ENCODE peak calls at places on chromosomes 4 and X, in nine cellular contexts. U, A, G, I, V, R, C, E and N are unnamed samples.
A peak's percentile ranks its signal among the peaks of the same experiment; 100 is the strongest.

GRCh38 chr4:11537846-11538245 is 109.2 kb upstream of the HS3ST1 start:
- DNase-seq in R (no peak), A (no peak), U (no peak), G (no peak), I (no peak), V (no peak), C (no peak), E (no peak), N (no peak)

GRCh38 chr4:66785479-66785878 is 759.8 kb downstream of the CENPC start:
- DNase-seq in I (no peak), G (no peak), E (no peak), U (no peak), C (no peak), A (no peak), R (no peak), V (no peak), N (no peak)

GRCh38 chr4:190020790-190021717 is 6.0 kb downstream of the FRG2 start:
- DNase-seq in E (peak; percentile 88), I (no peak), R (peak; percentile 71), V (no peak), A (no peak), U (no peak), C (no peak), G (no peak), N (no peak)

GRCh38 chr4:152896819-152897218 is 39.3 kb upstream of the FHDC1 start:
- DNase-seq in A (no peak), V (no peak), E (no peak), C (no peak), R (no peak), U (no peak), G (no peak), I (no peak), N (no peak)

GRCh38 chrX:74506310-74507115 is 85.2 kb downstream of the SLC16A2 start:
- DNase-seq in E (no peak), C (no peak), A (no peak), R (no peak), U (no peak), I (no peak), G (no peak), V (no peak), N (no peak)

GRCh38 chrX:1178580-1179057 is 33.8 kb downstream of the CRLF2 start:
- DNase-seq in I (no peak), G (no peak), C (no peak), U (no peak), V (no peak), R (no peak), E (no peak), A (no peak), N (no peak)

GRCh38 chr4:176611351-176611750 is 181.4 kb downstream of the VEGFC start:
- DNase-seq in A (no peak), U (no peak), G (no peak), V (no peak), I (no peak), R (no peak), C (no peak), E (no peak), N (no peak)

GRCh38 chrX:39318497-39319343 is 517.5 kb downstream of the MID1IP1 start:
- DNase-seq in V (no peak), I (no peak), U (no peak), A (no peak), G (no peak), C (no peak), E (no peak), R (no peak), N (no peak)

GRCh38 chr4:53478671-53479456 is 101.4 kb downstream of the FIP1L1 start:
- DNase-seq in V (no peak), R (peak; percentile 32), C (no peak), I (peak; percentile 53), G (no peak), E (no peak), U (no peak), A (no peak), N (no peak)

GRCh38 chr4:67573193-67573592 is 14.7 kb downstream of the STAP1 start:
- DNase-seq in I (no peak), R (no peak), V (no peak), U (no peak), G (no peak), E (no peak), A (no peak), C (no peak), N (no peak)

GRCh38 chr4:183763990-183764754 is 105.1 kb downstream of the TRAPPC11 start:
- DNase-seq in V (no peak), C (no peak), A (no peak), U (no peak), I (no peak), E (no peak), G (no peak), R (no peak), N (no peak)

GRCh38 chr4:102843273-102843672 is 15.9 kb upstream of the UBE2D3 start:
- DNase-seq in E (no peak), V (no peak), U (no peak), G (no peak), C (no peak), R (no peak), I (no peak), A (no peak), N (no peak)

GRCh38 chr4:173932701-173933100 is 350.8 kb downstream of the FBXO8 start:
- DNase-seq in U (no peak), V (no peak), G (no peak), A (no peak), C (no peak), I (no peak), R (no peak), E (no peak), N (no peak)

GRCh38 chr4:92615049-92615448 is 311.3 kb downstream of the GRID2 start:
- DNase-seq in U (no peak), V (no peak), A (no peak), G (no peak), C (no peak), E (no peak), I (no peak), R (no peak), N (no peak)

GRCh38 chr4:37219251-37219650 is 25.3 kb upstream of the NWD2 start:
- DNase-seq in R (no peak), C (no peak), E (no peak), U (no peak), G (no peak), I (no peak), A (no peak), V (no peak), N (no peak)

GRCh38 chr4:76704133-76704881 is 193.6 kb downstream of the SOWAHB start:
- DNase-seq in V (no peak), I (no peak), R (no peak), C (no peak), E (no peak), U (no peak), A (no peak), G (no peak), N (no peak)

GRCh38 chrX:152658302-152658701 is 20.6 kb downstream of the GABRQ start:
- DNase-seq in C (no peak), R (no peak), A (no peak), V (no peak), G (no peak), U (no peak), I (no peak), E (peak; percentile 60), N (no peak)